ENCODE peak calls at places on chromosome 15, in six cellular contexts. D is SK-N-SH, W is endothelial cell of umbilical vein, S is A549, B is GM12878, M is WTC11. G is an unnamed sample.

GRCh38 chr15:29465816-29466215 is 196.2 kb upstream of the NSMCE3 start:
- DNase-seq in D (no peak), W (no peak), S (no peak), B (no peak), M (no peak), G (no peak)

GRCh38 chr15:47397587-47397986 is 319.7 kb upstream of the SEMA6D start:
- DNase-seq in D (no peak), W (peak), S (no peak), B (no peak), M (no peak), G (no peak)

GRCh38 chr15:99732268-99732641 is 982 bp downstream of the LYSMD4 start:
- DNase-seq in D (no peak), W (no peak), S (no peak), B (no peak), M (no peak), G (no peak)

GRCh38 chr15:89885611-89886010 is 8.2 kb downstream of the AP3S2 start:
- DNase-seq in D (no peak), W (no peak), S (no peak), B (no peak), M (no peak), G (no peak)

GRCh38 chr15:92653836-92654524 is 1.6 kb downstream of the FAM174B start:
- DNase-seq in D (peak), W (peak), S (no peak), B (no peak), M (no peak), G (no peak)

GRCh38 chr15:91142097-91142744 is 42.2 kb downstream of the SV2B start:
- DNase-seq in D (no peak), W (peak), S (peak), B (no peak), M (no peak), G (peak)

GRCh38 chr15:94075349-94075748 is 156.0 kb upstream of the MCTP2 start:
- DNase-seq in D (peak), W (no peak), S (no peak), B (no peak), M (no peak), G (no peak)

GRCh38 chr15:23648920-23649515 is 1.4 kb upstream of the MAGEL2 start:
- DNase-seq in D (peak), W (no peak), S (peak), B (no peak), M (peak), G (peak)

GRCh38 chr15:67674983-67675382 is 132.5 kb downstream of the MAP2K5 start:
- DNase-seq in D (no peak), W (no peak), S (no peak), B (no peak), M (no peak), G (no peak)

GRCh38 chr15:68298882-68299381 is 21.4 kb downstream of the FEM1B start:
- DNase-seq in D (no peak), W (no peak), S (no peak), B (peak), M (no peak), G (peak)

GRCh38 chr15:79092382-79092781 is 1.8 kb upstream of the RASGRF1 start:
- DNase-seq in D (no peak), W (no peak), S (no peak), B (no peak), M (no peak), G (no peak)

GRCh38 chr15:59680346-59680745 is 8.8 kb downstream of the BNIP2 start:
- DNase-seq in D (no peak), W (no peak), S (no peak), B (no peak), M (no peak), G (no peak)

GRCh38 chr15:37095993-37096877 is 4.1 kb downstream of the MEIS2 start:
- DNase-seq in D (peak), W (peak), S (no peak), B (no peak), M (peak), G (no peak)

GRCh38 chr15:80031841-80032240 is 27.6 kb upstream of the ZFAND6 start:
- DNase-seq in D (no peak), W (no peak), S (no peak), B (no peak), M (no peak), G (no peak)

GRCh38 chr15:66620744-66621344 is 55.0 kb upstream of the LCTL start:
- DNase-seq in D (no peak), W (no peak), S (no peak), B (no peak), M (no peak), G (no peak)

GRCh38 chr15:88397506-88397905 is 69.7 kb downstream of the MRPL46 start:
- DNase-seq in D (no peak), W (no peak), S (no peak), B (no peak), M (no peak), G (no peak)

GRCh38 chr15:66803182-66803729 is 101.2 kb downstream of the SMAD6 start:
- DNase-seq in D (peak), W (peak), S (peak), B (no peak), M (peak), G (no peak)

GRCh38 chr15:79884204-79884596 is 12.6 kb downstream of the MTHFS start:
- DNase-seq in D (no peak), W (no peak), S (no peak), B (no peak), M (no peak), G (no peak)

GRCh38 chr15:94027571-94027970 is 203.8 kb upstream of the MCTP2 start:
- DNase-seq in D (no peak), W (no peak), S (no peak), B (no peak), M (no peak), G (no peak)

GRCh38 chr15:86919581-86919980 is 839.9 kb downstream of the AGBL1 start:
- DNase-seq in D (no peak), W (no peak), S (no peak), B (no peak), M (no peak), G (peak)

GRCh38 chr15:75212200-75212858 is 10.6 kb downstream of the C15orf39 start:
- DNase-seq in D (no peak), W (no peak), S (no peak), B (no peak), M (no peak), G (no peak)

GRCh38 chr15:75208501-75209288 is 7.0 kb downstream of the C15orf39 start:
- DNase-seq in D (no peak), W (no peak), S (no peak), B (no peak), M (no peak), G (no peak)

GRCh38 chr15:75209289-75209676 is 7.6 kb downstream of the C15orf39 start:
- DNase-seq in D (no peak), W (no peak), S (no peak), B (no peak), M (no peak), G (no peak)

GRCh38 chr15:75211436-75212199 is 9.9 kb downstream of the C15orf39 start:
- DNase-seq in D (no peak), W (no peak), S (no peak), B (no peak), M (no peak), G (no peak)

GRCh38 chr15:75210867-75211266 is 9.2 kb downstream of the C15orf39 start:
- DNase-seq in D (no peak), W (no peak), S (no peak), B (no peak), M (no peak), G (no peak)
- TF ChIP-seq CTCF in D (no peak), W (no peak), S (no peak), B (no peak), M (no peak), G (no peak)

GRCh38 chr15:51625236-51625635 is 2.7 kb upstream of the DMXL2 start:
- DNase-seq in D (no peak), W (no peak), S (no peak), B (peak), M (no peak), G (no peak)

GRCh38 chr15:51624022-51624421 is 1.5 kb upstream of the DMXL2 start:
- DNase-seq in D (no peak), W (no peak), S (no peak), B (no peak), M (no peak), G (no peak)

GRCh38 chr15:51622269-51623180 is at the start of gene DMXL2:
- DNase-seq in D (peak), W (peak), S (peak), B (no peak), M (peak), G (peak)

GRCh38 chr15:51621917-51622268 is 678 bp downstream of the DMXL2 start:
- DNase-seq in D (peak), W (peak), S (peak), B (no peak), M (peak), G (peak)

GRCh38 chr15:51623386-51623938 is 891 bp upstream of the DMXL2 start:
- DNase-seq in D (no peak), W (peak), S (no peak), B (no peak), M (no peak), G (peak)
- TF ChIP-seq MAX in D (no peak), W (no peak), S (no peak), B (no peak), M (no peak), G (peak)

DNA sequence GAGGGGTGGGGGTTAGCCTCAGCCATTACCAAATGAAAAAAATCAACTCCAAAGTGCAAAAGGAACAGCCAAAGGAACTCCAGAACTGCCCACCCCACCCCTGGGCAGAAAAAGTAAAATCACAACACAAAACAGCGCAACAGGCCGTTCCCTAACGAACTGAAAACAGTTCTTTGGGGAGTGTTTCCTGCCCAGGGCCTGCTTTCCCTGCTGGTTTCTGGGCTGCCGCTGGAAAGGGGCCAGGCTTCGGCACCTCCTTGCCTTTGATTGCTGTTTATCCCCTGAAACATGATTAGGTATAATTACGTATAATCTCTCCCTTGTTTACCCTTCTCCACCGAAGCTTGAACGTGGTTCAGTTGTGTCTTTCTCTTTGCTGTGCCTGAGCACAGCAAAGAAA is 57.5 kb upstream of the NEO1 start:
- DNase-seq in D (no peak), W (no peak), S (no peak), B (no peak), M (no peak), G (no peak)
- TF ChIP-seq CTCF in D (no peak), W (no peak), S (no peak), B (no peak), M (no peak), G (no peak)

GRCh38 chr15:81813215-81813614 is 232.6 kb downstream of the MEX3B start:
- DNase-seq in D (peak), W (no peak), S (no peak), B (no peak), M (peak), G (no peak)

GRCh38 chr15:81814882-81815455 is 230.8 kb downstream of the MEX3B start:
- DNase-seq in D (no peak), W (no peak), S (no peak), B (no peak), M (no peak), G (no peak)

DNA sequence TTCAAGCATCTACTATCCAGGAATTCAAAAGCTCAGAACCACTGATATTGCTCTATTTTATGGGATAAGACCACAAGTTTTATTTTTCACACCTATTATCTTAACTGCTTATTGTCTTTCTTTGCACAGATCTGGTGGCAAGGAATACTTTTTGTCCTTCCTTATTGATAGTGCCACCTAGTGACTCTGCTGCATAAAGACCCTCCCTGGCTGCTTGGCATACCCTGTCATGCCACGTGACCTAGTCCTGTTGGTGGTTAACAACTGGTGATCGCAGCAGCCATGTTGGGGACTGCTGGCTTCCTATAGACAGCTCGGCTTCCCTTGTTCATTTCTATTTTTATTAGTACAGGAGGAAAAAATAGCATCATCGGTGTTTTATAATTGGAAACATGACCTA is 236.3 kb downstream of the MEX3B start:
- DNase-seq in D (peak), W (peak), S (peak), B (no peak), M (peak), G (peak)
- TF ChIP-seq MAX in D (no peak), W (no peak), S (no peak), B (no peak), M (no peak), G (peak)

GRCh38 chr15:31325976-31326728 is 483 bp upstream of the KLF13 start:
- DNase-seq in D (peak), W (peak), S (peak), B (peak), M (peak), G (peak)
- TF ChIP-seq CTCF in D (no peak), W (no peak), S (no peak), B (no peak), M (no peak), G (no peak)

GRCh38 chr15:65055201-65055870 is 10.1 kb downstream of the SLC51B start:
- DNase-seq in D (peak), W (no peak), S (no peak), B (no peak), M (no peak), G (peak)
- TF ChIP-seq MAX in D (no peak), W (no peak), S (no peak), B (no peak), M (no peak), G (no peak)

DNA sequence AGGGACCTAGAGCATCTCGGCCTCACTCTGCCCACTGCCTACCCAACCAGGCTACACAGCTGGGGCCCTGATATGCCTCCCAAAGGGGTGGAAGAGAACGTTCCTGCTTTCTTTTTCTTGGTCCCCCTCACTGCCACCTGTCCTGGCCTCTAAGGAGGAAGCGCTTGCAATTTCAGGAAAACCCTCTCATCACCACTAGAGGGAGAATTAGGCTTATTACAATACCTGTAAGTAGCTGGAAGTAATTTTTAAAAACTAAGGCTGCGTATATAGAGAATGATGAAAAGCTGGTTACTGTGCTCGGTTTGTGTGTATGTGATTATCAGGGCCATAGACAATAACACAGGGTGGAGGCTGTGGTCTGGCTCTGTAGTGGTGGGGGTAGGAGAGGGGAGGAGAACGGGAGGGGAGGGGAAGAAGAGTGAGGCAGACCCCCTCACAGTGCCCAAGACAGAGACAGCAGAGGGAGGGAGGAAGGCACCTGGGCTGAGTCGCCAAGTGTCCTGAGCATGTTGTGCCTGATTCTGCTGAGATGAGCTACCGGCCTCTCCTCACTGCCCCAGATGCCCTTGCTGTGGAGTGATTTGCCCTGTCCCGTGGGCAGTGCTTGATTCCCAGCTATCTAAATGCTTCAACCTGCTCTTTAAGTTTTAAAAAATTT is 3.3 kb downstream of the GABRG3 start:
- DNase-seq in D (peak), W (no peak), S (peak), B (no peak), M (peak), G (peak)
- TF ChIP-seq CTCF in D (peak), W (no peak), S (peak), B (no peak), M (peak), G (peak)

GRCh38 chr15:85282504-85283115 is 97.8 kb upstream of the AKAP13 start:
- DNase-seq in D (no peak), W (no peak), S (no peak), B (no peak), M (no peak), G (no peak)
- TF ChIP-seq MAX in D (no peak), W (no peak), S (no peak), B (no peak), M (no peak), G (no peak)

GRCh38 chr15:64897345-64897985 is 14.2 kb upstream of the ANKDD1A start:
- DNase-seq in D (no peak), W (peak), S (no peak), B (no peak), M (no peak), G (peak)

GRCh38 chr15:64894395-64895056 is 17.2 kb upstream of the ANKDD1A start:
- DNase-seq in D (no peak), W (no peak), S (no peak), B (peak), M (peak), G (peak)

GRCh38 chr15:64893481-64894394 is 18.0 kb upstream of the ANKDD1A start:
- DNase-seq in D (no peak), W (peak), S (no peak), B (peak), M (peak), G (peak)

GRCh38 chr15:64896371-64897069 is 15.2 kb upstream of the ANKDD1A start:
- DNase-seq in D (no peak), W (no peak), S (no peak), B (no peak), M (no peak), G (no peak)

GRCh38 chr15:64895285-64896065 is 16.2 kb upstream of the ANKDD1A start:
- DNase-seq in D (no peak), W (peak), S (no peak), B (peak), M (no peak), G (peak)
- TF ChIP-seq CTCF in D (no peak), W (no peak), S (no peak), B (no peak), M (no peak), G (no peak)

DNA sequence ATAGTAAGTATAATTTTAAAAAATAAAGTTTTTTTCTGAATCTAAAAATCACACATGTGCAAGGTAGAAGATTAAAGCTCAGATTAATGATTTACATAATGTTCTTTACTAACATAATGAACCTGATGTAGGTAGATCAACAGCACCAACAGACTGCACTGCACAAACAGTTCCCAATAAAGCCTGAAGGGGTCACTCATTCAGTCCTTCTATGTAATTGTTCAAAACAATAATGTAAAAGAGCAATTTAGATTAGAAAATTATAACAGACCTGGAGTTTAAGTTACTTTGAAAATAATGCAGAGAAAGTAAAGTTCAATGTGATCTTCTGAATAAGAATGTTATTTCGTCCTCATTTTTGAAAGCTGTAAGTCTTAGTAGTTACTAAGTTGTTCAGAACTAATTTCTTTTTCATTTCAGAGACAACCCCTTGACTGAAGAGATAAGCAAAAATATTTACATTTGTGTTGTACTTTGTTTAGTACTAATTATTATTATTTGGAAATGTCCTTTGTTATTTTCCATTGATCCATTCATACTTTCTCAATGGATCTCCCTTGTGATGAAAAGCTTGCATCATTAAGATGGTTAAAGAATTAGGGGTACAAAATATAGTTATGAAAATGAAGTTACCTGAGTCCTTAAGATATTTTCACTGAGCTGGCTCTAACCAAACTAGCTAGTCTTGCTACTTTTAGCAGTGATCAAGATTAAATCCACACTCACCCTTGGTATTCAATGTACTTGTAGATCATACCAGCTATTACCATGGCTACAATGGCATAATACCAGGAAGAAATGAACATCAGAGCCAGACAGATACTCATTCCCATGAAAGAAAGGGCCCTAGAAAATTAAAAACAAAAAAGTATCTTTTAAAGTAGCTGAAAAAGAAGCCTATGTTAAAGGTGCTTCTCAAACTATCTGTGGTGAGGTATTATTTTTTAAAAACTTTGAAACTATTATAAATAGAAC is 16.8 kb downstream of the EMC4 start:
- DNase-seq in D (peak), W (peak), S (peak), B (no peak), M (no peak), G (peak)
- TF ChIP-seq MAX in D (no peak), W (no peak), S (no peak), B (no peak), M (no peak), G (no peak)

G was measured in NB4.